ENCODE peak calls at places on chromosomes 11 and 22, in five cellular contexts. One of them, this sample, is unnamed.

GRCh38 chr11:62687508-62688396 is 1.6 kb downstream of the LRRN4CL start:
- DNase-seq in NCI-H187: no peak
- DNase-seq in stimulated activated CD4-positive, alpha-beta T cell treated with anti-CD3 and anti-CD28 coated beads, Interleukin-4, amount 100 ng/mL, for 48 hours: no peak
- DNase-seq in RCC 7860: no peak
- DNase-seq in HS-5: no peak
- DNase-seq in this sample: no peak

GRCh38 chr22:27405672-27406388 is 395.7 kb downstream of the MN1 start:
- DNase-seq in NCI-H187: no peak
- DNase-seq in stimulated activated CD4-positive, alpha-beta T cell treated with anti-CD3 and anti-CD28 coated beads, Interleukin-4, amount 100 ng/mL, for 48 hours: peak
- DNase-seq in RCC 7860: peak
- DNase-seq in HS-5: no peak
- DNase-seq in this sample: no peak

GRCh38 chr11:42494459-42494858 is 817.3 kb upstream of the API5 start:
- DNase-seq in NCI-H187: no peak
- DNase-seq in stimulated activated CD4-positive, alpha-beta T cell treated with anti-CD3 and anti-CD28 coated beads, Interleukin-4, amount 100 ng/mL, for 48 hours: no peak
- DNase-seq in RCC 7860: no peak
- DNase-seq in HS-5: no peak
- DNase-seq in this sample: no peak

GRCh38 chr22:44497904-44498242 is at the start of gene RTL6:
- DNase-seq in NCI-H187: no peak
- DNase-seq in stimulated activated CD4-positive, alpha-beta T cell treated with anti-CD3 and anti-CD28 coated beads, Interleukin-4, amount 100 ng/mL, for 48 hours: no peak
- DNase-seq in RCC 7860: no peak
- DNase-seq in HS-5: peak
- DNase-seq in this sample: no peak

GRCh38 chr22:29958170-29958569 is 75.2 kb downstream of the MTMR3 start:
- DNase-seq in NCI-H187: no peak
- DNase-seq in stimulated activated CD4-positive, alpha-beta T cell treated with anti-CD3 and anti-CD28 coated beads, Interleukin-4, amount 100 ng/mL, for 48 hours: no peak
- DNase-seq in RCC 7860: no peak
- DNase-seq in HS-5: no peak
- DNase-seq in this sample: no peak

GRCh38 chr11:91730071-91730470 is 494.5 kb upstream of the FAT3 start:
- DNase-seq in NCI-H187: no peak
- DNase-seq in stimulated activated CD4-positive, alpha-beta T cell treated with anti-CD3 and anti-CD28 coated beads, Interleukin-4, amount 100 ng/mL, for 48 hours: no peak
- DNase-seq in RCC 7860: no peak
- DNase-seq in HS-5: no peak
- DNase-seq in this sample: no peak

GRCh38 chr11:82927264-82927880 is 25.8 kb downstream of the DDIAS start:
- DNase-seq in NCI-H187: no peak
- DNase-seq in stimulated activated CD4-positive, alpha-beta T cell treated with anti-CD3 and anti-CD28 coated beads, Interleukin-4, amount 100 ng/mL, for 48 hours: no peak
- DNase-seq in RCC 7860: peak
- DNase-seq in HS-5: peak
- DNase-seq in this sample: no peak

GRCh38 chr11:86067230-86068137 is 1.4 kb downstream of the PICALM start:
- DNase-seq in NCI-H187: no peak
- DNase-seq in stimulated activated CD4-positive, alpha-beta T cell treated with anti-CD3 and anti-CD28 coated beads, Interleukin-4, amount 100 ng/mL, for 48 hours: no peak
- DNase-seq in RCC 7860: peak
- DNase-seq in HS-5: no peak
- DNase-seq in this sample: no peak

GRCh38 chr22:27986459-27986858 is 67.4 kb upstream of the PITPNB start:
- DNase-seq in NCI-H187: no peak
- DNase-seq in stimulated activated CD4-positive, alpha-beta T cell treated with anti-CD3 and anti-CD28 coated beads, Interleukin-4, amount 100 ng/mL, for 48 hours: no peak
- DNase-seq in RCC 7860: no peak
- DNase-seq in HS-5: no peak
- DNase-seq in this sample: no peak

GRCh38 chr11:123083623-123084029 is 21.7 kb upstream of the HSPA8 start:
- DNase-seq in NCI-H187: no peak
- DNase-seq in stimulated activated CD4-positive, alpha-beta T cell treated with anti-CD3 and anti-CD28 coated beads, Interleukin-4, amount 100 ng/mL, for 48 hours: peak
- DNase-seq in RCC 7860: peak
- DNase-seq in HS-5: peak
- DNase-seq in this sample: no peak

GRCh38 chr11:13183094-13183825 is 94.3 kb upstream of the BMAL1 start:
- DNase-seq in NCI-H187: no peak
- DNase-seq in stimulated activated CD4-positive, alpha-beta T cell treated with anti-CD3 and anti-CD28 coated beads, Interleukin-4, amount 100 ng/mL, for 48 hours: no peak
- DNase-seq in RCC 7860: peak
- DNase-seq in HS-5: no peak
- DNase-seq in this sample: no peak

GRCh38 chr11:132883241-132883640 is 649.1 kb downstream of the OPCML start:
- DNase-seq in NCI-H187: no peak
- DNase-seq in stimulated activated CD4-positive, alpha-beta T cell treated with anti-CD3 and anti-CD28 coated beads, Interleukin-4, amount 100 ng/mL, for 48 hours: no peak
- DNase-seq in RCC 7860: no peak
- DNase-seq in HS-5: no peak
- DNase-seq in this sample: no peak

GRCh38 chr11:19664896-19665548 is 47.6 kb upstream of the NAV2 start:
- DNase-seq in NCI-H187: no peak
- DNase-seq in stimulated activated CD4-positive, alpha-beta T cell treated with anti-CD3 and anti-CD28 coated beads, Interleukin-4, amount 100 ng/mL, for 48 hours: no peak
- DNase-seq in RCC 7860: no peak
- DNase-seq in HS-5: no peak
- DNase-seq in this sample: no peak

GRCh38 chr11:71490731-71491390 is 36.2 kb upstream of the KRTAP5-7 start:
- DNase-seq in NCI-H187: no peak
- DNase-seq in stimulated activated CD4-positive, alpha-beta T cell treated with anti-CD3 and anti-CD28 coated beads, Interleukin-4, amount 100 ng/mL, for 48 hours: no peak
- DNase-seq in RCC 7860: no peak
- DNase-seq in HS-5: no peak
- DNase-seq in this sample: no peak

GRCh38 chr11:45087301-45087700 is 59.1 kb upstream of the PRDM11 start:
- DNase-seq in NCI-H187: no peak
- DNase-seq in stimulated activated CD4-positive, alpha-beta T cell treated with anti-CD3 and anti-CD28 coated beads, Interleukin-4, amount 100 ng/mL, for 48 hours: no peak
- DNase-seq in RCC 7860: no peak
- DNase-seq in HS-5: no peak
- DNase-seq in this sample: no peak